ENCODE peak calls at places on chromosomes 11 and 22, in eight cellular contexts. One of them, this sample, is unnamed. For H3K4me1, the result is how much of the 10 kb centered on the place peaks cover.

GRCh38 chr11:48001438-48002021 is 21.2 kb downstream of the PTPRJ start:
- DNase-seq in stomach: peak
- DNase-seq in colonic mucosa: no peak
- DNase-seq in body of pancreas: no peak
- DNase-seq in pancreas: no peak
- DNase-seq in H9: no peak
- DNase-seq in right lobe of liver: peak
- DNase-seq in PC-9: no peak
- DNase-seq in this sample: no peak

GRCh38 chr11:62398011-62398994 is 20.5 kb upstream of the SCGB1A1 start:
- DNase-seq in body of pancreas: no peak
- DNase-seq in PC-9: no peak
- DNase-seq in H9: no peak
- DNase-seq in right lobe of liver: peak
- DNase-seq in stomach: no peak
- DNase-seq in colonic mucosa: peak
- DNase-seq in pancreas: no peak
- DNase-seq in this sample: no peak

GRCh38 chr22:41598891-41599635 is 9.4 kb upstream of the PMM1 start:
- DNase-seq in H9: no peak
- DNase-seq in stomach: no peak
- DNase-seq in colonic mucosa: no peak
- DNase-seq in right lobe of liver: no peak
- DNase-seq in pancreas: no peak
- DNase-seq in PC-9: no peak
- DNase-seq in body of pancreas: no peak
- DNase-seq in this sample: no peak

GRCh38 chr11:46298699-46299424 is 21.4 kb downstream of the CREB3L1 start:
- DNase-seq in body of pancreas: no peak
- DNase-seq in stomach: no peak
- DNase-seq in H9: no peak
- DNase-seq in PC-9: peak
- DNase-seq in pancreas: no peak
- DNase-seq in right lobe of liver: no peak
- DNase-seq in colonic mucosa: no peak
- DNase-seq in this sample: no peak

GRCh38 chr22:17774206-17774927 is at the start of gene BID:
- DNase-seq in H9: no peak
- DNase-seq in pancreas: no peak
- DNase-seq in colonic mucosa: peak
- DNase-seq in stomach: peak
- DNase-seq in right lobe of liver: peak
- DNase-seq in body of pancreas: peak
- DNase-seq in PC-9: no peak
- DNase-seq in this sample: no peak

GRCh38 chr11:126172596-126173038 is 38.8 kb downstream of the RPUSD4 start:
- DNase-seq in right lobe of liver: peak
- DNase-seq in colonic mucosa: no peak
- DNase-seq in body of pancreas: no peak
- DNase-seq in H9: no peak
- DNase-seq in pancreas: no peak
- DNase-seq in PC-9: no peak
- DNase-seq in stomach: no peak
- DNase-seq in this sample: no peak

GRCh38 chr11:74338963-74339362 is 27.5 kb upstream of the P4HA3 start:
- DNase-seq in pancreas: no peak
- DNase-seq in H9: no peak
- DNase-seq in stomach: peak
- DNase-seq in PC-9: no peak
- DNase-seq in colonic mucosa: peak
- DNase-seq in body of pancreas: peak
- DNase-seq in right lobe of liver: no peak
- DNase-seq in this sample: no peak

GRCh38 chr22:21865041-21865440 is 2.4 kb downstream of the MAPK1 start:
- DNase-seq in stomach: peak
- DNase-seq in PC-9: no peak
- DNase-seq in pancreas: no peak
- DNase-seq in body of pancreas: no peak
- DNase-seq in H9: no peak
- DNase-seq in colonic mucosa: peak
- DNase-seq in right lobe of liver: no peak
- DNase-seq in this sample: no peak

GRCh38 chr22:30186535-30186934 is 60.0 kb downstream of the LIF start:
- DNase-seq in H9: no peak
- DNase-seq in PC-9: no peak
- DNase-seq in colonic mucosa: no peak
- DNase-seq in pancreas: no peak
- DNase-seq in right lobe of liver: no peak
- DNase-seq in body of pancreas: no peak
- DNase-seq in stomach: no peak
- DNase-seq in this sample: no peak

GRCh38 chr11:126464796-126465195 is 109.3 kb downstream of the ST3GAL4 start:
- DNase-seq in body of pancreas: no peak
- DNase-seq in PC-9: no peak
- DNase-seq in right lobe of liver: no peak
- DNase-seq in pancreas: no peak
- DNase-seq in stomach: no peak
- DNase-seq in colonic mucosa: no peak
- DNase-seq in H9: no peak
- DNase-seq in this sample: no peak

GRCh38 chr11:126720539-126721235 is 279.9 kb downstream of the KIRREL3 start:
- DNase-seq in stomach: no peak
- DNase-seq in H9: no peak
- DNase-seq in right lobe of liver: no peak
- DNase-seq in PC-9: no peak
- DNase-seq in body of pancreas: no peak
- DNase-seq in colonic mucosa: no peak
- DNase-seq in pancreas: no peak
- DNase-seq in this sample: no peak

DNA sequence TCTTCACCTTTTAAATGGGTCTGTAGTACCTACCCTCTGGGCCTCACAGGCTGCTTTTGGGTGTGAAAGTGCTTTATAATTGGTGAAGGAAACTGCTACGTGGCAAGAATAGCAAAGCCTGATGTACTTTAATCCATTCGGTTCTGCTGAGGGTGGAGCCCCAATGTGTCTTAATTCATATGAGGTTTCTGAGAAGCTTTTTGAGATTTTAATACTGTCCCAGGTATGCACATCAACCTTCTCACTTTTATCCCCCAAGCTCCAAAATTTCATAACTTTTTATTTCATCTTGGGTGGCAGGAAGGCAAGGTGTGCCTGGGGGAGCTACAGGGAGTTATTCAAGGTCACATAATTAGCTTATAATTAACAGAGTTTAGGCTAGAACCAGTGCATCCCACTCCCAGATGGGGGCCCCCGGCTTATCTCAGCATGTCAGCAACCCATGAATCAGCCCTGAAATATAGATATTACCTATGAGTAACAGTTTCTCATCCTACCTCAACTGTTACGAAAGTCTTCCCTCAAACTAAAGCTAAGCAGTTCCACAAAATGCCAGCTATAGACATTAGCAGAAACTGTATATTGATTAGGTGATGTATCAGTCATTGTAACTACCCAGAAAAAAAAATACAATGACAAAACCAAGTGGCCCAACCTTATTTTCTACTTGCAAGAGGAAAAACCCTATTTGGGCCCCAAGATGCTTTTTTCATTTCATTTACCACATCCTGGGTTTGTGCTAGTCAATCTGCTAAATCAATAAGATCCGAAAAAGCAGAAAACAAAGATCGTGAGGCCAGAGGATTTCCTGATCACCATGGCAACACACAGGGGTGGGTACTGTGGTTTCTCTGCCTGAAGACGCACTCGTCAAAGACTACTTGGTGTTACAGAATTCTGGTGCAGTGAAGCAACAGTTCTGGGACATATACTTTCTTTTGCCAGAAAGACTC is 26.7 kb downstream of the CD44 start:
- DNase-seq in right lobe of liver: no peak
- DNase-seq in PC-9: peak
- DNase-seq in pancreas: no peak
- DNase-seq in body of pancreas: no peak
- DNase-seq in H9: no peak
- DNase-seq in colonic mucosa: peak
- DNase-seq in stomach: peak
- DNase-seq in this sample: peak
- H3K4me1 ChIP-seq in right lobe of liver: under half
- H3K4me1 ChIP-seq in PC-9: half or more
- H3K4me1 ChIP-seq in pancreas: half or more
- H3K4me1 ChIP-seq in body of pancreas: half or more
- H3K4me1 ChIP-seq in H9: under half
- H3K4me1 ChIP-seq in colonic mucosa: under half
- H3K4me1 ChIP-seq in stomach: under half
- H3K4me1 ChIP-seq in this sample: half or more

GRCh38 chr11:34928268-34928959 is 12.0 kb downstream of the PDHX start:
- DNase-seq in colonic mucosa: no peak
- DNase-seq in right lobe of liver: no peak
- DNase-seq in pancreas: no peak
- DNase-seq in stomach: no peak
- DNase-seq in body of pancreas: no peak
- DNase-seq in H9: no peak
- DNase-seq in PC-9: no peak
- DNase-seq in this sample: no peak

GRCh38 chr11:34929794-34930763 is 13.7 kb downstream of the PDHX start:
- DNase-seq in H9: no peak
- DNase-seq in PC-9: no peak
- DNase-seq in pancreas: no peak
- DNase-seq in stomach: peak
- DNase-seq in right lobe of liver: no peak
- DNase-seq in body of pancreas: no peak
- DNase-seq in colonic mucosa: peak
- DNase-seq in this sample: no peak

GRCh38 chr11:34926831-34927132 is 10.4 kb downstream of the PDHX start:
- DNase-seq in colonic mucosa: no peak
- DNase-seq in PC-9: no peak
- DNase-seq in right lobe of liver: no peak
- DNase-seq in pancreas: no peak
- DNase-seq in H9: no peak
- DNase-seq in body of pancreas: no peak
- DNase-seq in stomach: no peak
- DNase-seq in this sample: no peak

GRCh38 chr11:34926101-34926830 is 9.8 kb downstream of the PDHX start:
- DNase-seq in pancreas: no peak
- DNase-seq in body of pancreas: no peak
- DNase-seq in right lobe of liver: no peak
- DNase-seq in stomach: no peak
- DNase-seq in H9: no peak
- DNase-seq in PC-9: peak
- DNase-seq in colonic mucosa: no peak
- DNase-seq in this sample: no peak

GRCh38 chr11:34928960-34929680 is 12.7 kb downstream of the PDHX start:
- DNase-seq in PC-9: no peak
- DNase-seq in right lobe of liver: no peak
- DNase-seq in pancreas: no peak
- DNase-seq in colonic mucosa: no peak
- DNase-seq in stomach: no peak
- DNase-seq in H9: no peak
- DNase-seq in body of pancreas: no peak
- DNase-seq in this sample: no peak
- H3K4me1 ChIP-seq in PC-9: under half
- H3K4me1 ChIP-seq in right lobe of liver: under half
- H3K4me1 ChIP-seq in pancreas: under half
- H3K4me1 ChIP-seq in colonic mucosa: under half
- H3K4me1 ChIP-seq in stomach: under half
- H3K4me1 ChIP-seq in H9: under half
- H3K4me1 ChIP-seq in body of pancreas: half or more
- H3K4me1 ChIP-seq in this sample: under half

DNA sequence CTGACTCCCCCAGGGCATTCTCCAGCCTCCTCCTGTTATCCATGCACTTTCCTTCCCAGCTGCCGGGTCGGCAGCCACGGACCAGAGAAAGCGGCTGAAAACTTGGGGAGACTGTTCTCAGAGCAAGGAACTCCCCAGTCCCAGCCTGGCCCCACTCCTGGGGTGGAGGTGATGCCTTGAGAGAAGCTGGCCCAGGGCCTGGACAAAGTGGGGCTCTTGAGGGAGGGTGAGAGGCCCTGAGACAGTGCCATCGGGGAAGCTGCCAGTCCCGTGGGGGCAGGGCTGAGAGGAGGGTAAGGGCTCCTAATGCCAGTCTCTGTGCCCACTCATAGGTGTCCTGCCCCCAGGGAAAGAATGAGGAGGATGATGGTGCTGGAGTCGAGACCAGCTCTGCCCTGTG is 53.8 kb downstream of the FLRT1 start:
- DNase-seq in stomach: no peak
- DNase-seq in colonic mucosa: no peak
- DNase-seq in H9: no peak
- DNase-seq in body of pancreas: no peak
- DNase-seq in PC-9: no peak
- DNase-seq in right lobe of liver: no peak
- DNase-seq in pancreas: no peak
- DNase-seq in this sample: no peak
- H3K4me1 ChIP-seq in stomach: under half
- H3K4me1 ChIP-seq in colonic mucosa: under half
- H3K4me1 ChIP-seq in H9: under half
- H3K4me1 ChIP-seq in body of pancreas: under half
- H3K4me1 ChIP-seq in PC-9: under half
- H3K4me1 ChIP-seq in right lobe of liver: under half
- H3K4me1 ChIP-seq in pancreas: under half
- H3K4me1 ChIP-seq in this sample: under half

GRCh38 chr11:57645716-57646085 is 4.0 kb downstream of the YPEL4 start:
- DNase-seq in H9: no peak
- DNase-seq in stomach: no peak
- DNase-seq in body of pancreas: no peak
- DNase-seq in PC-9: no peak
- DNase-seq in pancreas: no peak
- DNase-seq in right lobe of liver: no peak
- DNase-seq in colonic mucosa: no peak
- DNase-seq in this sample: no peak

GRCh38 chr11:57647368-57647767 is 2.3 kb downstream of the YPEL4 start:
- DNase-seq in body of pancreas: no peak
- DNase-seq in colonic mucosa: no peak
- DNase-seq in pancreas: no peak
- DNase-seq in H9: peak
- DNase-seq in PC-9: no peak
- DNase-seq in right lobe of liver: no peak
- DNase-seq in stomach: no peak
- DNase-seq in this sample: no peak

GRCh38 chr11:57646756-57647303 is 2.9 kb downstream of the YPEL4 start:
- DNase-seq in body of pancreas: no peak
- DNase-seq in PC-9: no peak
- DNase-seq in pancreas: no peak
- DNase-seq in colonic mucosa: no peak
- DNase-seq in right lobe of liver: no peak
- DNase-seq in H9: peak
- DNase-seq in stomach: no peak
- DNase-seq in this sample: no peak

GRCh38 chr11:57644748-57645715 is 4.7 kb downstream of the YPEL4 start:
- DNase-seq in PC-9: peak
- DNase-seq in body of pancreas: peak
- DNase-seq in stomach: peak
- DNase-seq in H9: peak
- DNase-seq in right lobe of liver: peak
- DNase-seq in colonic mucosa: peak
- DNase-seq in pancreas: peak
- DNase-seq in this sample: no peak

DNA sequence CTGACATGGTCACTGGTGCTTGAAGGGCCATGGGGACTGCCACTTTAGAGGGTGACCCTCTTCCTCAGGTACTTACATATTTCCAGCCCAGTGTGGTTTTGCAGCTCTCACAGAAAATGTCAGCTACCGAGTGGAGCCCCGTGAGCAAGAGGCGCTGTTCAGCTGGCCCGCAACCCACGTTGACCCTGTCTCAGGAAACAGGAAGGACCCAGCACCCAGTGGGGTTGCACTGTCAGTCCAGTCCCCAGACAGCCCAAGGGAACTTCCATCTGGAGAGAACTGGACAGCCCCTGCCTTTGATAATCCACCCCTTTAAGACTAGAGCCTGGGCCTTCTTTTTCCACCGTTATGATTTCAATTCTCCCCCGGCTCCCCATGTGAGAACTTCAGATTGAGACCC is 3.5 kb downstream of the YPEL4 start:
- DNase-seq in PC-9: no peak
- DNase-seq in colonic mucosa: no peak
- DNase-seq in right lobe of liver: no peak
- DNase-seq in H9: no peak
- DNase-seq in body of pancreas: no peak
- DNase-seq in pancreas: no peak
- DNase-seq in stomach: no peak
- DNase-seq in this sample: no peak
- H3K4me1 ChIP-seq in PC-9: under half
- H3K4me1 ChIP-seq in colonic mucosa: under half
- H3K4me1 ChIP-seq in right lobe of liver: under half
- H3K4me1 ChIP-seq in H9: under half
- H3K4me1 ChIP-seq in body of pancreas: under half
- H3K4me1 ChIP-seq in pancreas: under half
- H3K4me1 ChIP-seq in stomach: half or more
- H3K4me1 ChIP-seq in this sample: under half

This sample was measured in RWPE2.